ENCODE peak calls at places on chromosome 20, in four cellular contexts. M is SJSA1, V is GM12864, R is endothelial cell of umbilical vein. E is an unnamed sample.

GRCh38 chr20:46400828-46401477 is 5.5 kb downstream of the ELMO2 start:
- DNase-seq in M (peak), V (no peak), R (peak), E (peak)

GRCh38 chr20:63498950-63499332 is at the start of gene EEF1A2:
- DNase-seq in R (no peak), V (no peak), M (no peak), E (no peak)

GRCh38 chr20:16539280-16539679 is 34.0 kb downstream of the KIF16B start:
- DNase-seq in M (no peak), R (no peak), V (no peak), E (peak)

GRCh38 chr20:9154464-9155024 is 85.7 kb downstream of the PLCB4 start:
- DNase-seq in R (no peak), M (no peak), V (no peak), E (no peak)

GRCh38 chr20:61522498-61523090 is 270.5 kb downstream of the CDH4 start:
- DNase-seq in M (no peak), V (no peak), R (no peak), E (no peak)

GRCh38 chr20:32762754-32763201 is 593 bp downstream of the DNMT3B start:
- DNase-seq in V (no peak), M (peak), R (no peak), E (peak)

GRCh38 chr20:16984481-16984880 is 236.3 kb downstream of the OTOR start:
- DNase-seq in M (no peak), R (no peak), V (no peak), E (no peak)

GRCh38 chr20:47700327-47700726 is 85.0 kb downstream of the SULF2 start:
- DNase-seq in R (no peak), V (no peak), M (no peak), E (no peak)

GRCh38 chr20:48760403-48760889 is 67.4 kb downstream of the PREX1 start:
- DNase-seq in V (no peak), R (peak), M (peak), E (peak)

GRCh38 chr20:36098364-36098763 is 56.2 kb upstream of the EPB41L1 start:
- DNase-seq in M (no peak), V (peak), R (peak), E (peak)

GRCh38 chr20:31485450-31486339 is 10.6 kb downstream of the REM1 start:
- DNase-seq in R (peak), V (no peak), M (no peak), E (peak)

GRCh38 chr20:23680151-23680550 is 8.7 kb downstream of the CST4 start:
- DNase-seq in V (no peak), R (no peak), M (no peak), E (no peak)

GRCh38 chr20:33676652-33677645 is 2.7 kb upstream of the NECAB3 start:
- DNase-seq in V (no peak), R (no peak), M (no peak), E (no peak)

GRCh38 chr20:36307412-36308317 is 1.5 kb downstream of the DLGAP4 start:
- DNase-seq in M (no peak), V (no peak), R (no peak), E (no peak)

GRCh38 chr20:42530855-42531674 is 658.6 kb downstream of the PTPRT start:
- DNase-seq in R (no peak), V (no peak), M (peak), E (no peak)

GRCh38 chr20:49207071-49207470 is 12.1 kb upstream of the DDX27 start:
- DNase-seq in M (no peak), V (no peak), R (no peak), E (no peak)

GRCh38 chr20:12207875-12208274 is 290.2 kb downstream of the BTBD3 start:
- DNase-seq in M (peak), V (no peak), R (peak), E (peak)

GRCh38 chr20:50187403-50188051 is 3.1 kb upstream of the CEBPB start:
- DNase-seq in R (no peak), M (no peak), V (no peak), E (no peak)

GRCh38 chr20:42277203-42277602 is 659.0 kb upstream of the CHD6 start:
- DNase-seq in V (no peak), R (no peak), M (no peak), E (no peak)

GRCh38 chr20:371755-372542 is 8.6 kb upstream of the TRIB3 start:
- DNase-seq in M (no peak), V (no peak), R (peak), E (peak)

GRCh38 chr20:38685853-38686473 is 38.3 kb upstream of the SLC32A1 start:
- DNase-seq in R (peak), V (no peak), M (peak), E (peak)

GRCh38 chr20:8721098-8721497 is 347.8 kb upstream of the PLCB4 start:
- DNase-seq in V (no peak), R (peak), M (peak), E (peak)

GRCh38 chr20:46872315-46873211 is 22.1 kb upstream of the EYA2 start:
- DNase-seq in M (no peak), R (no peak), V (no peak), E (peak)

GRCh38 chr20:62511915-62512610 is 36.3 kb upstream of the GATA5 start:
- DNase-seq in V (no peak), R (no peak), M (no peak), E (no peak)

GRCh38 chr20:59747671-59748515 is 143.6 kb downstream of the PHACTR3 start:
- DNase-seq in M (no peak), R (no peak), V (no peak), E (no peak)

GRCh38 chr20:64240243-64241015 is 15.1 kb upstream of the PCMTD2 start:
- DNase-seq in V (no peak), R (no peak), M (no peak), E (no peak)

GRCh38 chr20:8331740-8332412 is 199.8 kb downstream of the PLCB1 start:
- DNase-seq in M (no peak), V (no peak), R (no peak), E (peak)

GRCh38 chr20:63519765-63520593 is 586 bp upstream of the PPDPF start:
- DNase-seq in M (peak), V (no peak), R (peak), E (peak)

GRCh38 chr20:48075591-48076174 is 290.4 kb upstream of the SULF2 start:
- DNase-seq in R (no peak), M (no peak), V (no peak), E (peak)

GRCh38 chr20:42082611-42083010 is 464.4 kb upstream of the CHD6 start:
- DNase-seq in R (no peak), M (no peak), V (no peak), E (peak)

GRCh38 chr20:8155229-8155628 is 23.2 kb downstream of the PLCB1 start:
- DNase-seq in V (no peak), R (peak), M (no peak), E (no peak)

GRCh38 chr20:62176866-62177265 is 6.0 kb upstream of the MTG2 start:
- DNase-seq in V (no peak), R (no peak), M (no peak), E (no peak)

GRCh38 chr20:45890077-45890996 is 671 bp downstream of the NEURL2 start:
- DNase-seq in M (peak), R (peak), V (no peak), E (peak)

GRCh38 chr20:32965581-32966373 is 38.5 kb downstream of the SUN5 start:
- DNase-seq in R (no peak), M (no peak), V (no peak), E (no peak)

GRCh38 chr20:50014570-50015562 is 32.1 kb downstream of the SNAI1 start:
- DNase-seq in R (no peak), M (peak), V (no peak), E (peak)

GRCh38 chr20:48538058-48538825 is 289.6 kb downstream of the PREX1 start:
- DNase-seq in M (peak), V (no peak), R (peak), E (peak)

GRCh38 chr20:46217583-46217982 is 90.7 kb downstream of the CDH22 start:
- DNase-seq in M (no peak), V (no peak), R (no peak), E (no peak)

GRCh38 chr20:25087186-25087929 is 5.4 kb upstream of the VSX1 start:
- DNase-seq in V (no peak), R (no peak), M (no peak), E (no peak)

GRCh38 chr20:25089662-25090061 is 7.7 kb upstream of the VSX1 start:
- DNase-seq in V (no peak), R (no peak), M (no peak), E (no peak)

GRCh38 chr20:25089096-25089495 is 7.2 kb upstream of the VSX1 start:
- DNase-seq in V (no peak), R (no peak), M (no peak), E (no peak)

GRCh38 chr20:25088267-25088666 is 6.3 kb upstream of the VSX1 start:
- DNase-seq in V (no peak), R (no peak), M (no peak), E (no peak)

GRCh38 chr20:25090492-25091429 is 8.8 kb upstream of the VSX1 start:
- DNase-seq in M (no peak), V (no peak), R (no peak), E (no peak)
- H3K4me3 ChIP-seq in M (no peak), V (no peak), R (no peak), E (no peak)

DNA sequence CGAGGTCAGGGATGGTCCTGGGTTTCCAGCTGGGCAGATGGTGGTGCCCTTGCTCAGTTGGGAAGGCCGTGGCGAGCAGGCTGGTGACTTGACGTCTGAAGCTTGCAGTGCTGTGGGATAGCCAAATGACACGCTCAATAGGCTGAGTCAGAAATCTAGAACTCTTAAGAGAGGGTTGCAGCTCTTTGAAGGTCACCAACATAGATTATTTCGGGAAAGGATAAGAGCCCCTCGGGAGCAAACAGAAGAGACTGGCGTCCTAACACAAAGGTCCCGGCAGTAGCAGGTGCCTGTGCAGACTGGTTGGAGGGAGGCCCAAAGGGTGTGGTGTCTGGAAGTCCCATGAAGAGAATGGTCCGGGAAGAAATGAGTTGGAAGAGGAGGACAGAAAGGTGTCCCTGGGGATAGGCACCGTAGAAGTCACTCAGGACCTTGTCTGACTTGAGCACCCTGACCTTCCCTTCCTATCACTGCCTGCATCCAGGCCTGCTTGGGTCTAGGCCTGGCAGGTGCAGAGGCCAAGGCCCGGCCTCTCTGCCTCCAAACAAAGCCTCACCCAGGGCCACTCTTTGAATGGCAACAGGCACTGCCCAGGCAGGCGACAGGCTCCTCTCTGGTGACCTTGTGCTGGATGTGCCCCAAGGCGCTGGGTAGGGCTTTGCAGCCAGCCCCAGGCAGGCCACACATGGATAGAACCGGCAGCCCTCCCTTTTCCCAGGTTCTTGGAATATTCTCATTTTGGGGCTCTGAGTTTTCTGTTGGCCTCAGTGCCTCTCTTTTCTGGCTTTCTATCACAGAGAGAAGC is 18.6 kb downstream of the PKIG start:
- DNase-seq in M (no peak), V (no peak), R (no peak), E (no peak)
- H3K4me3 ChIP-seq in M (no peak), V (peak), R (no peak), E (no peak)

GRCh38 chr20:57783196-57783595 is 73.4 kb upstream of the PMEPA1 start:
- DNase-seq in M (no peak), V (no peak), R (no peak), E (no peak)
- H3K4me3 ChIP-seq in M (no peak), V (no peak), R (no peak), E (no peak)

DNA sequence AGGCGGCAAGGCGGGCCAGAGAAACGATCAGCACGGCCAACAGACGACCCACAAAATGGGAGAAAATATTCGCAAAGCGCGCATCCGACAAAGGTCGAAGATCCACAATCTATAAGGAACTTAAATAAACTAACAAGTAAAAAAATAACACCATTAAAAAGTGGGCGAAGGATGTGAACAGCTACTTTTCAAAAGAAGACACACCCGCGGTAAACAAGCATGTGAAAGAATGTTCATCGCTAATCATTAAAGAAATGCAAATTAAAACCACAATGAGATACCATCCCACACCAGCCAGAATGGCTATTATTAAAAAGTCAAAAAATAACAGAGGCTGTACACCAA is 117.8 kb upstream of the SIRPA start:
- DNase-seq in M (no peak), R (no peak), V (no peak), E (no peak)
- H3K4me3 ChIP-seq in M (peak), R (no peak), V (no peak), E (peak)

GRCh38 chr20:51333971-51334370 is 208.5 kb downstream of the NFATC2 start:
- DNase-seq in R (no peak), V (no peak), M (no peak), E (no peak)
- H3K4me3 ChIP-seq in R (no peak), V (no peak), M (no peak), E (no peak)

GRCh38 chr20:4657096-4657495 is 64.6 kb upstream of the PRND start:
- DNase-seq in M (no peak), R (no peak), V (no peak), E (no peak)

GRCh38 chr20:4661191-4661590 is 60.5 kb upstream of the PRND start:
- DNase-seq in M (no peak), V (no peak), R (peak), E (no peak)

GRCh38 chr20:4656491-4656890 is 65.2 kb upstream of the PRND start:
- DNase-seq in R (peak), V (no peak), M (no peak), E (no peak)
- H3K4me3 ChIP-seq in R (no peak), V (no peak), M (no peak), E (no peak)

GRCh38 chr20:25622049-25622448 is 1.8 kb downstream of the NANP start:
- DNase-seq in V (no peak), R (no peak), M (no peak), E (no peak)
- H3K4me3 ChIP-seq in V (no peak), R (no peak), M (no peak), E (peak)